ENCODE peak calls at places on chromosomes 4 and X, in eight cellular contexts. G is psoas muscle; T is spleen; S is CD8-positive, alpha-beta T cell; D is colonic mucosa; H is body of pancreas; U is fibroblast of lung; L is right lobe of liver. Y is an unnamed sample. For H3K4me1 and H3K36me3, the result is how much of the 10 kb centered on the place peaks cover.

GRCh38 chrX:20116575-20117240 is at the start of gene MAP7D2:
- DNase-seq in G (no peak), T (no peak), S (no peak), D (peak), H (no peak), U (no peak), L (no peak), Y (no peak)

GRCh38 chr4:119540249-119540648 is 88.4 kb downstream of the PDE5A start:
- DNase-seq in G (no peak), T (no peak), S (no peak), D (no peak), H (no peak), U (no peak), L (no peak), Y (no peak)

GRCh38 chrX:28794751-28795150 is 207.5 kb downstream of the IL1RAPL1 start:
- DNase-seq in G (no peak), T (no peak), S (no peak), D (no peak), H (no peak), U (no peak), L (no peak), Y (no peak)

GRCh38 chrX:17814557-17814956 is 46.5 kb downstream of the RAI2 start:
- DNase-seq in G (no peak), T (no peak), S (no peak), D (no peak), H (no peak), U (peak), L (no peak), Y (no peak)

GRCh38 chr4:79638735-79639134 is 230.7 kb upstream of the GK2 start:
- DNase-seq in G (no peak), T (no peak), S (no peak), D (no peak), H (no peak), U (no peak), L (no peak), Y (no peak)

GRCh38 chr4:16496501-16496900 is 270.2 kb upstream of the TAPT1 start:
- DNase-seq in G (no peak), T (no peak), S (no peak), D (no peak), H (no peak), U (peak), L (no peak), Y (no peak)

GRCh38 chr4:109497511-109497910 is 62.5 kb upstream of the MCUB start:
- DNase-seq in G (no peak), T (no peak), S (no peak), D (no peak), H (no peak), U (no peak), L (no peak), Y (no peak)

GRCh38 chrX:54358424-54359211 is 772 bp upstream of the WNK3 start:
- DNase-seq in G (no peak), T (peak), S (peak), D (peak), H (peak), U (peak), L (peak), Y (peak)

GRCh38 chrX:129478516-129478915 is 44.8 kb downstream of the SMARCA1 start:
- DNase-seq in G (no peak), T (no peak), S (no peak), D (no peak), H (no peak), U (peak), L (no peak), Y (no peak)

GRCh38 chr4:168942985-168943384 is 67.1 kb downstream of the CBR4 start:
- DNase-seq in G (no peak), T (no peak), S (no peak), D (no peak), H (no peak), U (no peak), L (no peak), Y (peak)

GRCh38 chr4:153234923-153235322 is 30.7 kb downstream of the TRIM2 start:
- DNase-seq in G (no peak), T (no peak), S (no peak), D (no peak), H (no peak), U (peak), L (no peak), Y (no peak)

GRCh38 chr4:2923141-2923551 is 40.1 kb downstream of the NOP14 start:
- DNase-seq in G (no peak), T (no peak), S (no peak), D (no peak), H (no peak), U (no peak), L (no peak), Y (no peak)

GRCh38 chr4:41334182-41334581 is 77.5 kb downstream of the UCHL1 start:
- DNase-seq in G (no peak), T (no peak), S (no peak), D (no peak), H (no peak), U (no peak), L (no peak), Y (no peak)

GRCh38 chr4:5758741-5759140 is 47.7 kb downstream of the EVC start:
- DNase-seq in G (no peak), T (no peak), S (no peak), D (no peak), H (no peak), U (peak), L (no peak), Y (no peak)

GRCh38 chrX:39309721-39310152 is 508.5 kb downstream of the MID1IP1 start:
- DNase-seq in G (no peak), T (no peak), S (no peak), D (no peak), H (no peak), U (no peak), L (no peak), Y (no peak)

GRCh38 chr4:158814636-158815035 is 45.8 kb downstream of the FNIP2 start:
- DNase-seq in G (no peak), T (no peak), S (no peak), D (no peak), H (no peak), U (no peak), L (no peak), Y (no peak)

GRCh38 chr4:13988347-13989265 is 361.1 kb upstream of the BOD1L1 start:
- DNase-seq in G (peak), T (no peak), S (no peak), D (peak), H (peak), U (peak), L (no peak), Y (no peak)

GRCh38 chr4:25320374-25321172 is 8.0 kb downstream of the ZCCHC4 start:
- DNase-seq in G (no peak), T (no peak), S (no peak), D (no peak), H (no peak), U (peak), L (no peak), Y (no peak)

GRCh38 chr4:36322921-36323354 is 41.5 kb downstream of the DTHD1 start:
- DNase-seq in G (no peak), T (no peak), S (no peak), D (no peak), H (no peak), U (no peak), L (no peak), Y (no peak)

GRCh38 chr4:55016131-55016530 is 109.3 kb downstream of the KDR start:
- DNase-seq in G (no peak), T (no peak), S (no peak), D (no peak), H (no peak), U (no peak), L (no peak), Y (no peak)

GRCh38 chr4:98627883-98628282 is 30.5 kb downstream of the TSPAN5 start:
- DNase-seq in G (no peak), T (no peak), S (no peak), D (no peak), H (no peak), U (peak), L (no peak), Y (no peak)

GRCh38 chr4:51931461-51931860 is 88.5 kb downstream of the DCUN1D4 start:
- DNase-seq in G (no peak), T (no peak), S (no peak), D (no peak), H (no peak), U (no peak), L (no peak), Y (no peak)

GRCh38 chr4:4762909-4763814 is 96.3 kb upstream of the MSX1 start:
- DNase-seq in G (no peak), T (no peak), S (no peak), D (no peak), H (no peak), U (peak), L (no peak), Y (no peak)

GRCh38 chr4:99062120-99062519 is 26.5 kb downstream of the ADH5 start:
- DNase-seq in G (no peak), T (no peak), S (no peak), D (no peak), H (no peak), U (no peak), L (no peak), Y (no peak)

GRCh38 chr4:6227412-6228157 is 27.2 kb upstream of the JAKMIP1 start:
- DNase-seq in G (no peak), T (no peak), S (no peak), D (no peak), H (no peak), U (no peak), L (peak), Y (no peak)

GRCh38 chrX:12269484-12269883 is 131.2 kb downstream of the FRMPD4 start:
- DNase-seq in G (no peak), T (no peak), S (no peak), D (no peak), H (no peak), U (no peak), L (no peak), Y (no peak)

GRCh38 chr4:27764526-27764837 is 903.8 kb downstream of the STIM2 start:
- DNase-seq in G (no peak), T (no peak), S (no peak), D (no peak), H (no peak), U (peak), L (no peak), Y (no peak)

GRCh38 chrX:74521961-74522833 is 92.2 kb downstream of the RLIM start:
- DNase-seq in G (no peak), T (no peak), S (no peak), D (no peak), H (no peak), U (peak), L (no peak), Y (no peak)

GRCh38 chr4:165964591-165964990 is 91.6 kb downstream of the TLL1 start:
- DNase-seq in G (no peak), T (no peak), S (no peak), D (no peak), H (no peak), U (no peak), L (no peak), Y (no peak)

GRCh38 chr4:92516450-92516849 is 212.7 kb downstream of the GRID2 start:
- DNase-seq in G (no peak), T (no peak), S (no peak), D (no peak), H (no peak), U (no peak), L (no peak), Y (no peak)

GRCh38 chr4:148782284-148782683 is 340.1 kb upstream of the NR3C2 start:
- DNase-seq in G (no peak), T (no peak), S (no peak), D (no peak), H (no peak), U (no peak), L (no peak), Y (no peak)

GRCh38 chrX:66684196-66684595 is 45.3 kb upstream of the EDA2R start:
- DNase-seq in G (no peak), T (no peak), S (no peak), D (no peak), H (no peak), U (no peak), L (no peak), Y (no peak)

GRCh38 chrX:64206556-64207162 is 1.2 kb upstream of the AMER1 start:
- DNase-seq in G (no peak), T (no peak), S (no peak), D (no peak), H (peak), U (peak), L (peak), Y (peak)

GRCh38 chrX:119552508-119552907 is 12.7 kb downstream of the STEEP1 start:
- DNase-seq in G (no peak), T (no peak), S (no peak), D (no peak), H (no peak), U (peak), L (no peak), Y (no peak)

GRCh38 chr4:7909966-7910720 is 29.5 kb downstream of the AFAP1 start:
- DNase-seq in G (no peak), T (no peak), S (no peak), D (no peak), H (no peak), U (peak), L (no peak), Y (no peak)
- H3K4me1 ChIP-seq in G (under half), T (under half), S (under half), D (under half), H (under half), U (under half), L (under half), Y (half or more)

GRCh38 chr4:81314196-81314896 is 99.3 kb upstream of the PRKG2 start:
- DNase-seq in G (no peak), T (no peak), S (no peak), D (peak), H (peak), U (peak), L (peak), Y (no peak)
- H3K36me3 ChIP-seq in G (under half), T (under half), S (under half), D (under half), H (under half), U (under half), L (under half), Y (under half)

DNA sequence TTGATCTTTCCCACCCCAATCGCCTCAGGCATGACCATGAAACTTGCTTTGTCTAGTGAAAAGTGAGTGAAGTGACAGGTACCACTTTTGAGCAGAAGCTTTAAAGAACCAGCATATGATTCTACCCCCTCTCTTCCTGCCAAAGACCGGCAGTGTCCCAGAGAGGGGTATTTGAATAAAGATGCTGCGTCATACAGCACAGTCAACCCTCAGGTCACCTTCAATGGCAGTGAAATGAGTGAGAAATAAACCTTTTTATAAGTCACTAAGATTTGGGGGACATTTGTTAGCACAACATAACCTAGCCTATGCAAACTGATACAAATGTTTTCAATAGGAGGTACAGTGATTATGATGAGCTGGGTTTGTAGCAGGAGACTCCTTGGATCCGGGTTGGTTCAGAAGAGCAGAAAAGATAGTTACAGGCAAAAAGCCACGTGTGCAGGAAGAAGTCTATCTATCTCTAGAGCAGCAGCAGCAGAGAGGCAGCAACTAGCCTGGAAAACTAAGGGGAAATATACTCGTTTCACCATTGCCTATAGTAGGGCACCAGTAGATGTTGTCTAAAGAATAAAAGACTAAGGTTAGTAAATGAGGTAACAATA is 30.3 kb upstream of the SPRY1 start:
- DNase-seq in G (no peak), T (no peak), S (no peak), D (no peak), H (no peak), U (no peak), L (no peak), Y (no peak)
- H3K4me3 ChIP-seq in G (no peak), T (no peak), S (no peak), D (no peak), H (no peak), U (no peak), L (no peak), Y (no peak)

GRCh38 chr4:86961605-86962295 is 26.9 kb downstream of the AFF1 start:
- DNase-seq in G (no peak), T (no peak), S (no peak), D (no peak), H (no peak), U (peak), L (no peak), Y (no peak)
- H3K4me1 ChIP-seq in G (under half), T (half or more), S (under half), D (under half), H (half or more), U (under half), L (under half), Y (under half)

DNA sequence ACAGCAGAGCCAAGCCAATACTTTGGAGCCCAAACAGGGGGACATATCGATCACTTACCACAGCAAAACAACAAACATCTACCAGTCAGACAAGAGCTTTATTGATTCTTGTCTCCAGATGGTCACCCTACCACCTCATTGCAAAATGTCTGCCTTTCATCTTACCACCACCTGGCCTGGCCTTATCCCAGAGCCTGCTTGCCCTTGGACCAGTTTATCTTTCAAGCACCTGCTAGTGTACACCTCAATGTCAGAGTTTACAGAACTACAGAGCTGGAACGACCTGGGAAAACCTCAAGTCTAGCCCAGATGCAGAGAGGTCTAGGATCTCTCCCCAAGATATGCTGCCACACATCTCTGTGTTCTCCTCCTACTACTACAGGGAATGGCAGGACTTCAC is 4.5 kb downstream of the BCAP31 start:
- DNase-seq in G (no peak), T (no peak), S (no peak), D (no peak), H (peak), U (no peak), L (no peak), Y (no peak)
- H3K36me3 ChIP-seq in G (half or more), T (under half), S (under half), D (under half), H (under half), U (under half), L (under half), Y (half or more)

DNA sequence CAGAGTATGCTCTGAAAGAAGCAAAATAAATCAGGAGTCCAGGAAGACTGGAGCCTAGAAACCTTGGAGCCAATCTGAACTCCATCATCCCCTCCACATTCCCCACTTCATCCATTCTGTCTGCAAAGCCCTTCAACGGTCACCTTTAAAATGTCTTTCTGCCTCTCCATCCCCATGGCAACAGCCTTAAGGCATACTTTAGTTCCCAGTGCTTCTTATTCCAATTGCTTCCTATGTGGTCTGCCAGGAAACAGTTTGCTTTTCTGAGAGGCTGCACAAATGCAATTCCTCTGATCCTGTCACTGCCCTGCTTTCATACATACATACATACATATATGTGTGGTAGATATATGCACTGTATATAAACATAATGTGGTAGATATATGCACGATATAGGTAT is 802 bp upstream of the MAGEH1 start:
- DNase-seq in G (no peak), T (no peak), S (no peak), D (no peak), H (no peak), U (no peak), L (no peak), Y (no peak)
- H3K4me3 ChIP-seq in G (peak), T (no peak), S (peak), D (no peak), H (no peak), U (no peak), L (peak), Y (no peak)

DNA sequence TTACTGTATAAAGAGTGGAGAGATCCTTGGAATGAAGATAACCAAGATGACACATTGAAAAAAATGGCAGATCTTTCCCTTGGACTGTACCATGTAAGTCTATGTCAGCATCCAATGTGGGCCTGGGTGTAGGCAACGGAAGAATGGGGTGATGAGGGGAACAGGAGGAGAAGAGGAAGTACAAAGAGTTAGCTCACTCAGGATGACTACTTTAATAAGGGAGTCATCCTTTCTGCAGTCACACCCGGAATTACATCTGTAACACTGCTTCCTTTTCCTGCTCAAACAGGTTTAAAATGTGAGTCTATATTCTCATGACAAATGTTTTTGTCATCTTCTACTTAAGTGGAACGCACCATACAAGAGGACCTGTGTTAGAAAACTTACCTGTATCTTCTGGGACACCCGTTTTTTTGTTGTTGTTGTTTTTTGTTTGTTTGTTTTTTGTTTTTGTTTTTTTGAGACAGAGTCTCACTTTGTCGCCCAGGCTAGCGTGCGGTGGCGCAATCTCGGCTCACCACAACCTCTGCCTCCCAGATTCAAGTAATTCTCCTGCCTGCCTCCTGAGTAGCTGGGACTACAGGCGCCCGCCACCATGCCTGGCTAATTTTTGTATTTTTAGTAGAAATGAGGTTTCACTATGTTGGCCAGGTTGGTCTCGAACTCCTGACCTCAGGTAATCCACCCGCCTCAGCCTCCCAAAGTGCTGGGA is 18.0 kb downstream of the HPSE start:
- DNase-seq in G (no peak), T (peak), S (no peak), D (no peak), H (no peak), U (no peak), L (no peak), Y (no peak)
- H3K4me1 ChIP-seq in G (under half), T (under half), S (under half), D (under half), H (under half), U (under half), L (under half), Y (under half)